ENCODE peak calls at places on chromosomes 13 and 19, in four cellular contexts. U is stimulated activated CD4-positive, alpha-beta T cell treated with anti-CD3 and anti-CD28 coated beads, TNF-alpha, amount 100 ng/mL, for 1 hour; Y is SK-N-SH; K is activated CD4-positive, alpha-beta T cell treated with anti-CD3 and anti-CD28 coated beads for 4 hours. O is an unnamed sample.

GRCh38 chr13:80921556-80921955 is 580.6 kb upstream of the SPRY2 start:
- DNase-seq in Y (no peak), K (no peak), U (no peak), O (no peak)

GRCh38 chr13:72886272-72887062 is 104.5 kb downstream of the PIBF1 start:
- DNase-seq in Y (no peak), K (no peak), U (no peak), O (no peak)

GRCh38 chr19:32877977-32878745 is 8.6 kb upstream of the SLC7A9 start:
- DNase-seq in U (no peak), K (no peak), Y (no peak), O (no peak)

GRCh38 chr13:51317262-51317661 is 22.2 kb upstream of the SERPINE3 start:
- DNase-seq in Y (no peak), K (no peak), U (no peak), O (no peak)

GRCh38 chr19:48401277-48401676 is 7.8 kb downstream of the GRIN2D start:
- DNase-seq in U (no peak), K (no peak), Y (no peak), O (no peak)

GRCh38 chr13:72677431-72677830 is 50.0 kb downstream of the MZT1 start:
- DNase-seq in U (no peak), Y (peak; percentile 26), K (no peak), O (no peak)

GRCh38 chr19:7435602-7436001 is 53.2 kb downstream of the PEX11G start:
- DNase-seq in K (no peak), U (no peak), Y (no peak), O (no peak)

GRCh38 chr13:85772379-85772778 is 26.8 kb downstream of the SLITRK6 start:
- DNase-seq in Y (no peak), K (no peak), U (no peak), O (no peak)

GRCh38 chr13:34347784-34348573 is 530.0 kb downstream of the RFC3 start:
- DNase-seq in K (no peak), Y (no peak), U (no peak), O (no peak)

GRCh38 chr13:24627864-24628418 is 52.3 kb upstream of the ATP12A start:
- DNase-seq in U (no peak), K (no peak), Y (no peak), O (no peak)

GRCh38 chr13:111406636-111407035 is 86.2 kb downstream of the TEX29 start:
- DNase-seq in K (no peak), Y (no peak), U (no peak), O (no peak)

GRCh38 chr13:48160879-48161278 is 66.0 kb upstream of the MED4 start:
- DNase-seq in Y (no peak), K (no peak), U (no peak), O (no peak)

GRCh38 chr13:104779311-104779710 is 1713.1 kb upstream of the SLC10A2 start:
- DNase-seq in Y (no peak), U (no peak), K (no peak), O (no peak)

GRCh38 chr19:38173324-38174041 is 50.5 kb downstream of the DPF1 start:
- DNase-seq in Y (peak; percentile 76), K (no peak), U (no peak), O (peak; percentile 87)

GRCh38 chr19:23415561-23416191 is 20.4 kb upstream of the ZNF91 start:
- DNase-seq in Y (peak; percentile 86), K (no peak), U (no peak), O (peak; percentile 11)

GRCh38 chr13:85700909-85701308 is 98.3 kb downstream of the SLITRK6 start:
- DNase-seq in U (no peak), Y (no peak), K (no peak), O (no peak)

GRCh38 chr19:4580021-4580901 is 20.8 kb upstream of the SEMA6B start:
- DNase-seq in K (no peak), U (no peak), Y (peak; percentile 61), O (no peak)

GRCh38 chr19:3190470-3190770 is 4.7 kb downstream of the NCLN start:
- DNase-seq in U (no peak), Y (no peak), K (no peak), O (no peak)

GRCh38 chr13:48400090-48400694 is 12.7 kb downstream of the LPAR6 start:
- DNase-seq in U (no peak), Y (no peak), K (no peak), O (no peak)

GRCh38 chr13:104984296-104984818 is 1551.1 kb downstream of the EFNB2 start:
- DNase-seq in K (no peak), U (no peak), Y (peak; percentile 8), O (no peak)

GRCh38 chr13:34025746-34026145 is 207.8 kb downstream of the RFC3 start:
- DNase-seq in K (no peak), U (no peak), Y (no peak), O (no peak)

O was measured in hypothalamus.